ENCODE peak calls at places on chromosomes 2 and 18, in four cellular contexts. H, E, R and F are unnamed samples.

GRCh38 chr2:152520759-152521158 is 185.8 kb downstream of the FMNL2 start:
- DNase-seq in H (no peak), E (no peak), R (no peak), F (no peak)

GRCh38 chr2:134173338-134174016 is 80.4 kb upstream of the MGAT5 start:
- DNase-seq in H (no peak), E (peak), R (peak), F (peak)

GRCh38 chr18:28514699-28515098 is 337.8 kb upstream of the CDH2 start:
- DNase-seq in H (no peak), E (no peak), R (no peak), F (no peak)

GRCh38 chr18:5620284-5620683 is 76.5 kb upstream of the EPB41L3 start:
- DNase-seq in H (no peak), E (no peak), R (no peak), F (no peak)

GRCh38 chr2:174673405-174673804 is 75.8 kb upstream of the WIPF1 start:
- DNase-seq in H (no peak), E (no peak), R (no peak), F (no peak)

GRCh38 chr18:77765468-77765867 is 515.8 kb downstream of the GALR1 start:
- DNase-seq in H (no peak), E (peak), R (peak), F (peak)

GRCh38 chr2:235672720-235673119 is 178.9 kb downstream of the AGAP1 start:
- DNase-seq in H (no peak), E (no peak), R (no peak), F (no peak)

GRCh38 chr2:71939588-71940535 is 207.8 kb downstream of the CYP26B1 start:
- DNase-seq in H (no peak), E (no peak), R (no peak), F (no peak)

GRCh38 chr18:76824754-76825153 is 2.4 kb downstream of the ZNF236 start:
- DNase-seq in H (no peak), E (no peak), R (no peak), F (no peak)

GRCh38 chr2:165941827-165942226 is 11.7 kb downstream of the TTC21B start:
- DNase-seq in H (no peak), E (no peak), R (no peak), F (no peak)

GRCh38 chr2:26623541-26624497 is 17.3 kb downstream of the CIB4 start:
- DNase-seq in H (no peak), E (no peak), R (peak), F (no peak)

GRCh38 chr2:42458396-42458795 is 35.4 kb downstream of the KCNG3 start:
- DNase-seq in H (no peak), E (no peak), R (no peak), F (no peak)

GRCh38 chr2:42618972-42619371 is 50.5 kb downstream of the MTA3 start:
- DNase-seq in H (no peak), E (no peak), R (no peak), F (no peak)

GRCh38 chr2:673615-674318 is 3.4 kb downstream of the TMEM18 start:
- DNase-seq in H (no peak), E (no peak), R (no peak), F (no peak)

GRCh38 chr2:240963376-240964220 is 34.8 kb upstream of the SNED1 start:
- DNase-seq in H (no peak), E (no peak), R (no peak), F (no peak)

GRCh38 chr18:58349650-58350049 is 279.2 kb downstream of the ALPK2 start:
- DNase-seq in H (no peak), E (no peak), R (peak), F (peak)

GRCh38 chr18:12518326-12518725 is 110.6 kb downstream of the PRELID3A start:
- DNase-seq in H (no peak), E (no peak), R (no peak), F (no peak)

GRCh38 chr2:187575081-187576067 is 21.1 kb upstream of the TFPI start:
- DNase-seq in H (no peak), E (no peak), R (no peak), F (no peak)

GRCh38 chr2:212147921-212148513 is 390.6 kb downstream of the ERBB4 start:
- DNase-seq in H (no peak), E (no peak), R (no peak), F (peak)

GRCh38 chr2:56680971-56681631 is 497.3 kb downstream of the CCDC85A start:
- DNase-seq in H (no peak), E (no peak), R (no peak), F (no peak)

GRCh38 chr2:8662239-8662879 is 19.5 kb upstream of the ID2 start:
- DNase-seq in H (no peak), E (no peak), R (no peak), F (no peak)

GRCh38 chr18:35077937-35078336 is 36.7 kb downstream of the MAPRE2 start:
- DNase-seq in H (no peak), E (no peak), R (no peak), F (no peak)

GRCh38 chr2:43269706-43270105 is 43.3 kb upstream of the ZFP36L2 start:
- DNase-seq in H (no peak), E (no peak), R (no peak), F (no peak)